ENCODE peak calls at places on chromosomes 2 and 18, in six cellular contexts. E is neuronal stem cell, L is mesendoderm, T is IMR-90, W is H1, H is trophoblast cell. Q is an unnamed sample.

GRCh38 chr2:173221081-173221695 is 133.5 kb upstream of the CDCA7 start:
- DNase-seq in L (no peak), E (no peak), H (no peak), W (no peak), T (no peak), Q (no peak)

GRCh38 chr2:227783404-227784138 is 30.1 kb upstream of the CCL20 start:
- DNase-seq in L (no peak), T (no peak), H (no peak), E (no peak), W (no peak), Q (no peak)

GRCh38 chr2:203886579-203887230 is 19.1 kb downstream of the CTLA4 start:
- DNase-seq in H (no peak), W (no peak), T (no peak), E (no peak), L (no peak), Q (no peak)

GRCh38 chr2:27041708-27042107 is 8.9 kb downstream of the TMEM214 start:
- DNase-seq in W (no peak), H (no peak), L (no peak), T (no peak), E (no peak), Q (no peak)

GRCh38 chr2:70570041-70570661 is 16.5 kb upstream of the TGFA start:
- DNase-seq in W (no peak), E (no peak), H (peak; percentile 82), T (no peak), L (peak; percentile 85), Q (no peak)

GRCh38 chr18:51762373-51762772 is 564.9 kb upstream of the MEX3C start:
- DNase-seq in T (no peak), W (no peak), E (no peak), H (no peak), L (no peak), Q (no peak)

GRCh38 chr2:126600715-126601114 is 55.2 kb upstream of the GYPC start:
- DNase-seq in E (no peak), H (no peak), W (no peak), T (no peak), L (no peak), Q (no peak)

GRCh38 chr2:95159690-95160449 is at the start of gene ZNF514:
- DNase-seq in T (peak; percentile 64), W (peak; percentile 77), H (peak; percentile 59), E (peak; percentile 69), L (peak; percentile 58), Q (peak; percentile 74)

GRCh38 chr18:13885009-13885408 is 30.3 kb downstream of the MC2R start:
- DNase-seq in H (no peak), L (no peak), W (no peak), T (no peak), E (no peak), Q (no peak)

GRCh38 chr2:197306691-197307030 is 3.9 kb downstream of the ANKRD44 start:
- DNase-seq in H (no peak), L (no peak), E (no peak), W (no peak), T (no peak), Q (no peak)

GRCh38 chr2:146820672-146821071 is 1024.2 kb upstream of the ACVR2A start:
- DNase-seq in T (peak; percentile 4), E (no peak), H (no peak), L (no peak), W (no peak), Q (peak; percentile 41)

GRCh38 chr2:42934568-42935258 is 142.3 kb upstream of the HAAO start:
- DNase-seq in L (no peak), H (no peak), E (no peak), T (no peak), W (no peak), Q (no peak)

GRCh38 chr18:9839806-9840205 is 46.0 kb upstream of the TXNDC2 start:
- DNase-seq in E (no peak), T (peak; percentile 7), L (peak; percentile 72), W (no peak), H (no peak), Q (no peak)

GRCh38 chr2:206267567-206267966 is 6.9 kb upstream of the ZDBF2 start:
- DNase-seq in L (no peak), W (no peak), H (no peak), T (no peak), E (no peak), Q (no peak)

GRCh38 chr2:106825161-106825560 is 60.8 kb downstream of the ST6GAL2 start:
- DNase-seq in H (no peak), L (no peak), W (no peak), T (no peak), E (no peak), Q (no peak)

GRCh38 chr2:58429285-58429874 is 188.3 kb upstream of the FANCL start:
- DNase-seq in T (no peak), H (no peak), E (no peak), L (no peak), W (no peak), Q (peak; percentile 0)

GRCh38 chr2:58428553-58429284 is 187.6 kb upstream of the FANCL start:
- DNase-seq in L (peak; percentile 89), T (no peak), H (no peak), W (peak; percentile 82), E (peak; percentile 74), Q (peak; percentile 22)

GRCh38 chr2:58425368-58425767 is 184.2 kb upstream of the FANCL start:
- DNase-seq in E (no peak), L (no peak), T (no peak), H (no peak), W (no peak), Q (no peak)

GRCh38 chr2:58427572-58428285 is 186.6 kb upstream of the FANCL start:
- DNase-seq in T (peak; percentile 15), L (peak; percentile 84), H (no peak), W (peak; percentile 71), E (peak; percentile 47), Q (peak; percentile 64)

DNA sequence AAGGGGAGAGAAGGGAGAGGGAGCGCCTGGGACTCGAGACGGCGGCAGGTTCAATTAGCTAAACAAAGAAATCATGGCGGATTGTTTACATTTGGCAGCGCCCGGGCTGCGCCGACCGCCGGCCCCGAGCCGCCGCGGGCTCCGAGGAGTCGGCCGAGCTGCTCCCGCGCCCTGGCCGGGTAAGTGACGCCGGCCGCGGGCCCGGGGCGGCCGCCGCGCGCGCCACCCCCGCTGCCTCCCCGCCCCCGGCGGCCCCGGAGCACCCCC is 187.1 kb upstream of the FANCL start:
- DNase-seq in W (peak; percentile 66), L (no peak), T (no peak), H (peak; percentile 7), E (peak; percentile 57), Q (peak; percentile 24)
- H2BK5ac ChIP-seq in W (peak overlapping the region; percentile 90), L (no peak overlapping the region), T (no peak overlapping the region), H (peak overlapping the region; percentile 19), E (peak overlapping the region; percentile 17), Q (no peak overlapping the region)

GRCh38 chr18:54531402-54532065 is 59.5 kb upstream of the DYNAP start:
- DNase-seq in W (no peak), T (no peak), H (no peak), L (peak; percentile 23), E (no peak), Q (no peak)

GRCh38 chr18:54532962-54533361 is 58.1 kb upstream of the DYNAP start:
- DNase-seq in W (no peak), L (no peak), H (no peak), T (no peak), E (no peak), Q (no peak)

GRCh38 chr18:54529444-54529843 is 61.6 kb upstream of the DYNAP start:
- DNase-seq in H (no peak), T (no peak), L (peak; percentile 21), W (no peak), E (no peak), Q (no peak)

GRCh38 chr18:54530285-54530684 is 60.8 kb upstream of the DYNAP start:
- DNase-seq in W (no peak), T (no peak), H (no peak), L (no peak), E (no peak), Q (no peak)

GRCh38 chr18:54532222-54532621 is 58.8 kb upstream of the DYNAP start:
- DNase-seq in E (no peak), W (peak; percentile 54), L (peak; percentile 44), T (no peak), H (peak; percentile 50), Q (no peak)
- H3K4ac ChIP-seq in E (no peak overlapping the region), W (peak overlapping the region; percentile 96), L (no peak overlapping the region), T (no peak overlapping the region), H (no peak overlapping the region), Q (no peak overlapping the region)

GRCh38 chr18:12458761-12459160 is 51.0 kb downstream of the PRELID3A start:
- DNase-seq in E (no peak), H (no peak), T (peak; percentile 34), L (no peak), W (no peak), Q (peak; percentile 12)
- H3K36me3 ChIP-seq in E (peaks cover 57% of the 10 kb centered on the region), H (no peaks in the 10 kb centered on the region), T (peaks cover 11% of the 10 kb centered on the region), L (no peaks in the 10 kb centered on the region), W (no peaks in the 10 kb centered on the region), Q (peaks cover 37% of the 10 kb centered on the region)

GRCh38 chr2:174772492-174772801 is 8.2 kb upstream of the CHRNA1 start:
- DNase-seq in H (no peak), E (no peak), W (no peak), L (no peak), T (no peak), Q (no peak)
- H2BK5ac ChIP-seq in H (peak overlapping the region; percentile 14), E (no peak overlapping the region), W (peak overlapping the region; percentile 99), L (peak overlapping the region; percentile 52), T (peak overlapping the region; percentile 89), Q (no peak overlapping the region)

DNA sequence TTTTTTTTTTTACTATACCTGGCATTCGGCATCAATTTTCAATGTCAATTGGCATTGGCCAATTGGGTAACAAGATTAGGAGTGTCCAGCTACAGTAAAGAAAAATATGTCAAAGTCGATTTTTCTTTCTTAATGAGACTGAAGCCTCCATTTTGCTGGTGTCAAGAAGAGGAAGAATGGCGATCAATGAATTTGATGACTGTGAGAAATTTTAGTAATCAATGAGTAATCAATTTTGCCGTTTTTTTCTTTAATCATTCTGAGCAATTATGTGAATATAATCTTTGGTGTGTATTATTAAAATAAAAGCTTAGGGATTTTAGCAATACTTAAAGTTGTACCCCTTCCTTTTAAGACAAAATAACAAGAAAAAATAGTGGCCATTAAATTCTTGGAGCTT is 69.7 kb downstream of the TMEM200C start:
- DNase-seq in L (no peak), E (no peak), H (no peak), T (no peak), W (no peak), Q (no peak)
- H3K4ac ChIP-seq in L (no peak overlapping the region), E (no peak overlapping the region), H (no peak overlapping the region), T (no peak overlapping the region), W (no peak overlapping the region), Q (no peak overlapping the region)

DNA sequence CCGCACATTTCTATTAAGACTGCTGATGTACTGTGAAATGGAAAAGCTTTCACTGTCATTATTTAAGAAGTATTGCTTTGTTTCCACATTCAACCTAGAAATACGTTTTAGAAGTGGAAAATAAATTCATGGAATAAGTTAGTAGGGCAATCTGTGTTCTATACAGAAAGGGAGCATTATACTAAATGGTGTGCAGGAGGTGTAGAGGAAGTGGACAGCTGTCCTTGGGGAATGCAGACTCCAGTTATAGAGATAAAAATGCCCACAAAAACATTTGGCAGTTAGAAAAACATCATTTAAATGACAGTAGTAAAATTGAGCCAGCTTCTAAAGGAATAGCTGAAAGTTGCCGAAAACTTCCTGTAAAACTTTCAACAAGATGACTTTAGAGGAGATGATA is 46.8 kb downstream of the PIK3C3 start:
- DNase-seq in H (no peak), E (no peak), T (no peak), L (no peak), W (no peak), Q (no peak)
- H3K36me3 ChIP-seq in H (peaks cover 8% of the 10 kb centered on the region), E (peaks cover 89% of the 10 kb centered on the region), T (peaks cover 25% of the 10 kb centered on the region), L (no peaks in the 10 kb centered on the region), W (no peaks in the 10 kb centered on the region), Q (peaks cover 97% of the 10 kb centered on the region)

Q was measured in mesenchymal stem cell.